ENCODE peak calls at places on chromosomes 12 and 14, in four cellular contexts. D is HepG2, V is GM12878, J is K562. A is an unnamed sample.

GRCh38 chr12:122350444-122350843 is 72.0 kb downstream of the CLIP1 start:
- DNase-seq in J (peak; percentile 25), V (no peak), D (no peak), A (peak; percentile 32)

GRCh38 chr14:51780006-51780692 is 80.3 kb upstream of the GNG2 start:
- DNase-seq in V (peak; percentile 21), J (peak; percentile 62), D (peak; percentile 50), A (peak; percentile 80)

GRCh38 chr14:91350813-91351507 is 66.7 kb downstream of the CCDC88C start:
- DNase-seq in V (peak; percentile 91), D (no peak), J (no peak), A (no peak)

GRCh38 chr14:68127166-68127565 is 307.6 kb downstream of the RAD51B start:
- DNase-seq in D (no peak), V (no peak), J (no peak), A (no peak)

GRCh38 chr12:91432079-91432478 is 249.5 kb upstream of the DCN start:
- DNase-seq in D (no peak), V (no peak), J (no peak), A (no peak)

GRCh38 chr12:120994589-120995337 is 16.4 kb downstream of the HNF1A start:
- DNase-seq in J (no peak), V (no peak), D (no peak), A (no peak)

GRCh38 chr12:31832740-31833540 is 104.1 kb upstream of the AMN1 start:
- DNase-seq in D (no peak), J (no peak), V (peak; percentile 73), A (no peak)

GRCh38 chr12:69619050-69619449 is 8.3 kb upstream of the LRRC10 start:
- DNase-seq in V (no peak), D (no peak), J (no peak), A (no peak)

GRCh38 chr14:71089974-71090373 is 182.7 kb downstream of the PCNX1 start:
- DNase-seq in D (no peak), V (no peak), J (no peak), A (no peak)

GRCh38 chr14:100649173-100649519 is 61.9 kb upstream of the BEGAIN start:
- DNase-seq in D (no peak), J (no peak), V (no peak), A (no peak)

GRCh38 chr12:47249719-47250506 is 170.2 kb upstream of the AMIGO2 start:
- DNase-seq in D (no peak), V (no peak), J (peak; percentile 46), A (no peak)

GRCh38 chr12:52501490-52501889 is 8.4 kb upstream of the KRT6A start:
- DNase-seq in D (no peak), J (no peak), V (no peak), A (no peak)

GRCh38 chr14:55194656-55195355 is 3.4 kb upstream of the DLGAP5 start:
- DNase-seq in J (no peak), V (no peak), D (no peak), A (no peak)

GRCh38 chr12:116524311-116524710 is 34.9 kb upstream of the MAP1LC3B2 start:
- DNase-seq in D (no peak), J (no peak), V (no peak), A (no peak)

GRCh38 chr14:44895716-44896115 is 66.0 kb downstream of the KLHL28 start:
- DNase-seq in V (no peak), J (no peak), D (no peak), A (no peak)

GRCh38 chr12:14961466-14962155 is at the start of gene ARHGDIB:
- DNase-seq in V (peak; percentile 87), J (no peak), D (no peak), A (no peak)

GRCh38 chr12:48795550-48796455 is 6.9 kb upstream of the ADCY6 start:
- DNase-seq in J (peak; percentile 78), D (peak; percentile 67), V (peak; percentile 16), A (peak; percentile 88)

GRCh38 chr14:77059276-77059934 is 30.9 kb upstream of the IRF2BPL start:
- DNase-seq in V (no peak), D (peak; percentile 51), J (peak; percentile 77), A (no peak)

GRCh38 chr12:127240249-127240929 is 1026.6 kb upstream of the TMEM132C start:
- DNase-seq in J (no peak), D (no peak), V (no peak), A (no peak)

GRCh38 chr12:2959194-2959507 is at the start of gene TEAD4:
- DNase-seq in V (no peak), D (peak; percentile 82), J (peak; percentile 82), A (peak; percentile 94)

DNA sequence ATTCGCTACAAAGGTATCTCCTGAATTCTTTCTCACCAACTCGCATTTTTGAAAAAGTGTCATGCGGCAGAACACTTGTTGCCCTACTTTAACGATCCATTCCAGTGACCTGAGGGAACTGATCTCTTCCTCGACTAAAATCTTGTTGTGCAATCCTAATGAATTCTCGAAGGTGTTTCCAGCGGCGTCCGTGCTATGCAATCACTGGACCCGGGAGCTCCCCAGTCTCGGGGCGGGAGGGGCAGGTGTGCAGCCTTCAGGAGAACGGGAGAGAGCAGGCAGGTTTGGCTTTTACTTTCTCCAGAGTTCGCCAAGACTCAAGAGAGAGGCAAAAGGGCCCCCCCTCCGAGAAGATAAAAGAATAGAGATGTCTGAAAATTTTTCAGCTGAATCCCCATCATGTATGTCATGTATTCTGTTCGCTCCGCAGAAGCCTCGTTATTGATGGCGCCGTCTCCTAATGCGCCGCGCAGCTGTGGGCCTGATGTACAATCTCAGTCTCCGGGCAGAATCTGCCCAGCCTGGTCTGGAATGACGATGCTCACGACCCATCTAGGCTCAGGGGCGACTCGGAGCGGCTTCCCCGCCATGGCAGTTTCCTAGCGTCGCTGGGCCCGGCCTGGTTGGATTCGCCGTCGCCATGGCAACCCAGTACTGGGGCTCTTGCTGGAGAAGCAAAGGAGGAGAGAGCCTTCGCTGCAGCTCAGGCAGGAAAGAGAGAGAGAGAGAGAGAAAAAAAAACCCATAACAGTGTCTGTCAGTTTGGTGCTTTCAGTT is 38.3 kb downstream of the PLXNC1 start:
- DNase-seq in D (no peak), V (no peak), J (no peak), A (peak; percentile 83)
- TF ChIP-seq RFX5 in D (no peak), V (no peak), J (no peak), A (peak; percentile 74)

GRCh38 chr14:74382231-74382630 is 34.0 kb downstream of the VRTN start:
- DNase-seq in D (no peak), V (no peak), J (no peak), A (no peak)

GRCh38 chr14:74380172-74380571 is 31.9 kb downstream of the VRTN start:
- DNase-seq in D (no peak), J (no peak), V (no peak), A (no peak)

GRCh38 chr14:74380845-74381244 is 32.6 kb downstream of the VRTN start:
- DNase-seq in D (no peak), V (no peak), J (no peak), A (no peak)

DNA sequence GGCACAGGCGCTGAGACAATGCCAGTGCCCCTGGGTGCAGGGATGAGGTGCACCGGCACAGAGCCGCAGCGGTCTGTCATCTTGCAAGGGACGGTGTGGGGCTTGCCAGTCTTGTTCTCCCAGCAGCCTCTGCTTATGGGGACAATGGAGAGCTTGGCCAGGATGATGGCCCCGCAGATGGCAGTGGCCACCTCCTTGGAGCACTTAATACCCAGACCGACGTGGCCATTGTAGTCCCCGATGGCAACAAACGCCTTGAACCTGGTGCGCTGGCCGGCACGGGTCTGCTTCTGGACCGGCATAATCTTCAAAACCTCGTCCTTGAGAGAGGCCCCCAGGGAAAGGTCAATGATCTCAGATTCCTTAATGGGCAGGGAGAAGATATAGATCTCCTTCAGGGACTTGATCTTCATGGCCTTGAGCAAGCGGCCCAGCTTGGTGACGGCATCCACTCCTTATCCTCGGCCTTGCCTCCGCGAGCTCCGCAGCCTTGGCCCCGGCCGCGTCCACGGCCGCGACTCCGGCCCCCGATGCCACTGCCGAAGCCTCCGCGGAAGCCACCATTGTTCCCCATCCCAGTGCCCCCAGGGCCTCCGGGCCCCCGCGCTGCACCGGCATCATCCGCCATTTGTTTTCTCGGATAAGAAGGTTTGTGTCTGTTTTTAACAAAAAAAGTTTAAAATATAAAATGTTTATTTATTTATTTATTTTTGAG is 29.9 kb downstream of the VRTN start:
- DNase-seq in D (no peak), J (no peak), V (no peak), A (no peak)
- TF ChIP-seq ZBTB33 in D (no peak), J (no peak), V (no peak), A (no peak)

DNA sequence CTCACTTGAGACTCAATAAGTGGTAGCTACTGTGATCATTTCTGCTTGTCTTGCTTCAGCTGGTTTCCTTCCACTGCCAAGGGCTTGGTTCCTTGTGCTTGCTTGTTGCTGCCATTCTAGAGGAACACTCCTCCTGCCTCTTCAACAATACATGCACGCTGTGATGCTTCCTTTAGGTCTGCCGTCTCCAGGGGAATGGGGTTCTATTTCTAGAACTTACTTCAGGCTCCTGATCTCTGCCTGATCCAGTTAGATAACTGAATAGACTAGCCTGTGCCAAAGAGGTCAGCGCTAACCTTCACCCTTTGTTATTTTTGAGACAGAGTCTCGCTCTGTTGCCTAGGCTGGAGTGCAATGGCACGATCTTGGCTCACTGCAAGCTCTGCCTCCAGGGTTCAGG is 88.6 kb downstream of the CAND1 start:
- DNase-seq in J (no peak), D (no peak), V (no peak), A (no peak)
- TF ChIP-seq RFX5 in J (no peak), D (no peak), V (no peak), A (no peak)

GRCh38 chr14:73753887-73754880 is 40.0 kb upstream of the PNMA1 start:
- DNase-seq in V (peak; percentile 61), J (no peak), D (no peak), A (no peak)

GRCh38 chr14:73751157-73751691 is 37.0 kb upstream of the PNMA1 start:
- DNase-seq in V (no peak), J (no peak), D (no peak), A (no peak)

GRCh38 chr14:73752297-73752992 is 38.3 kb upstream of the PNMA1 start:
- DNase-seq in J (no peak), V (no peak), D (no peak), A (peak; percentile 76)

GRCh38 chr14:73754911-73755360 is 40.8 kb upstream of the PNMA1 start:
- DNase-seq in D (no peak), V (no peak), J (no peak), A (peak; percentile 37)

GRCh38 chr14:73753043-73753886 is 39.1 kb upstream of the PNMA1 start:
- DNase-seq in V (no peak), D (peak; percentile 84), J (peak; percentile 70), A (peak; percentile 64)
- TF ChIP-seq ZBTB33 in V (no peak), D (no peak), J (no peak), A (no peak)

GRCh38 chr12:946212-946611 is 3.3 kb downstream of the RAD52 start:
- DNase-seq in J (no peak), D (no peak), V (peak; percentile 15), A (no peak)

GRCh38 chr12:951166-951565 is 1.7 kb upstream of the RAD52 start:
- DNase-seq in V (no peak), D (no peak), J (no peak), A (no peak)

GRCh38 chr12:946656-947055 is 2.8 kb downstream of the RAD52 start:
- DNase-seq in V (peak; percentile 24), J (no peak), D (no peak), A (no peak)

GRCh38 chr12:949337-950099 is at the start of gene RAD52:
- DNase-seq in V (peak; percentile 96), J (peak; percentile 86), D (peak; percentile 96), A (peak; percentile 91)

DNA sequence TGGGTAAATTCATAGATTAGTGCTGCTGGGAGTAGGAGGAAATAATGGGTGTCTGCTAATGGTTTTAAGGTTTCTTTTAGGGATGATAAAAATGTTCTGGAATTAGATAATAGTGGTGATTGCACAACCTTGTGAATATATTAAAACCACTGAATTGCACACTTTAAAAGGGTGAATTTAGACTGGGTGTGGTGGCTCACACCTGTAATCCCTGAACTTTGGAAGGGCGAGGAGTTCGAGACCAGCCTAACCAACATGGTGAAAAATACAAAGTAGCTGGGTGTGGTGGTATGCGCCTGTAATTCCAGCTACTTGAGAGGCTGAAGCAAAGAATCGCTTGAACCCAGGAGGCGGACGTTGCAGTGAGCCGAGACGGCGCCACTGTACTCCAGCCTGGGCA is 1.3 kb downstream of the RAD52 start:
- DNase-seq in D (no peak), V (no peak), J (no peak), A (no peak)
- TF ChIP-seq RFX5 in D (no peak), V (no peak), J (no peak), A (no peak)